ENCODE peak calls at places on chromosomes 13 and 19, in six cellular contexts. One of them, this sample, is unnamed.

GRCh38 chr13:50127726-50128291 is 112.6 kb downstream of the KCNRG start:
- DNase-seq in heart left ventricle: peak; percentile 59
- DNase-seq in fibroblast of lung: no peak
- DNase-seq in transverse colon: no peak
- DNase-seq in cardiac muscle cell: no peak
- DNase-seq in thoracic aorta: no peak
- DNase-seq in this sample: no peak

GRCh38 chr13:21137696-21138095 is 38.7 kb downstream of the SKA3 start:
- DNase-seq in heart left ventricle: no peak
- DNase-seq in fibroblast of lung: peak; percentile 37
- DNase-seq in transverse colon: no peak
- DNase-seq in cardiac muscle cell: peak; percentile 34
- DNase-seq in thoracic aorta: no peak
- DNase-seq in this sample: no peak

GRCh38 chr19:39212377-39212742 is 8.3 kb upstream of the SYCN start:
- DNase-seq in heart left ventricle: no peak
- DNase-seq in fibroblast of lung: peak; percentile 11
- DNase-seq in transverse colon: peak; percentile 26
- DNase-seq in cardiac muscle cell: peak; percentile 18
- DNase-seq in thoracic aorta: no peak
- DNase-seq in this sample: no peak

GRCh38 chr13:35475960-35476943 is at the start of gene MAB21L1:
- DNase-seq in heart left ventricle: peak; percentile 46
- DNase-seq in fibroblast of lung: peak; percentile 52
- DNase-seq in transverse colon: peak; percentile 9
- DNase-seq in cardiac muscle cell: peak; percentile 37
- DNase-seq in thoracic aorta: no peak
- DNase-seq in this sample: no peak

GRCh38 chr13:31310781-31311180 is 111.0 kb downstream of the B3GLCT start:
- DNase-seq in heart left ventricle: peak; percentile 67
- DNase-seq in fibroblast of lung: no peak
- DNase-seq in transverse colon: no peak
- DNase-seq in cardiac muscle cell: no peak
- DNase-seq in thoracic aorta: no peak
- DNase-seq in this sample: no peak

GRCh38 chr19:3509566-3509989 is 3.5 kb downstream of the FZR1 start:
- DNase-seq in heart left ventricle: no peak
- DNase-seq in fibroblast of lung: no peak
- DNase-seq in transverse colon: no peak
- DNase-seq in cardiac muscle cell: no peak
- DNase-seq in thoracic aorta: no peak
- DNase-seq in this sample: no peak

GRCh38 chr13:35485451-35485850 is 9.0 kb upstream of the MAB21L1 start:
- DNase-seq in heart left ventricle: no peak
- DNase-seq in fibroblast of lung: no peak
- DNase-seq in transverse colon: no peak
- DNase-seq in cardiac muscle cell: no peak
- DNase-seq in thoracic aorta: no peak
- DNase-seq in this sample: no peak

GRCh38 chr19:32041681-32042292 is 303.6 kb upstream of the ZNF507 start:
- DNase-seq in heart left ventricle: no peak
- DNase-seq in fibroblast of lung: peak; percentile 69
- DNase-seq in transverse colon: peak; percentile 40
- DNase-seq in cardiac muscle cell: peak; percentile 56
- DNase-seq in thoracic aorta: no peak
- DNase-seq in this sample: no peak

GRCh38 chr19:42066075-42066754 is 3.8 kb downstream of the GRIK5 start:
- DNase-seq in heart left ventricle: no peak
- DNase-seq in fibroblast of lung: peak; percentile 12
- DNase-seq in transverse colon: no peak
- DNase-seq in cardiac muscle cell: peak; percentile 24
- DNase-seq in thoracic aorta: no peak
- DNase-seq in this sample: no peak

GRCh38 chr13:104900186-104900817 is 1635.2 kb downstream of the EFNB2 start:
- DNase-seq in heart left ventricle: no peak
- DNase-seq in fibroblast of lung: peak; percentile 6
- DNase-seq in transverse colon: no peak
- DNase-seq in cardiac muscle cell: no peak
- DNase-seq in thoracic aorta: no peak
- DNase-seq in this sample: no peak

GRCh38 chr19:50046649-50047503 is 21.1 kb downstream of the ZNF473 start:
- DNase-seq in heart left ventricle: no peak
- DNase-seq in fibroblast of lung: peak; percentile 30
- DNase-seq in transverse colon: peak; percentile 50
- DNase-seq in cardiac muscle cell: peak; percentile 27
- DNase-seq in thoracic aorta: peak; percentile 43
- DNase-seq in this sample: no peak

GRCh38 chr13:41649659-41650058 is 192.3 kb downstream of the RGCC start:
- DNase-seq in heart left ventricle: no peak
- DNase-seq in fibroblast of lung: peak; percentile 42
- DNase-seq in transverse colon: no peak
- DNase-seq in cardiac muscle cell: peak; percentile 46
- DNase-seq in thoracic aorta: no peak
- DNase-seq in this sample: no peak

GRCh38 chr13:30932481-30933333 is at the start of gene TEX26:
- DNase-seq in heart left ventricle: peak; percentile 62
- DNase-seq in fibroblast of lung: peak; percentile 30
- DNase-seq in transverse colon: no peak
- DNase-seq in cardiac muscle cell: peak; percentile 58
- DNase-seq in thoracic aorta: no peak
- DNase-seq in this sample: no peak

GRCh38 chr13:97631158-97631557 is 197.2 kb downstream of the RAP2A start:
- DNase-seq in heart left ventricle: no peak
- DNase-seq in fibroblast of lung: no peak
- DNase-seq in transverse colon: no peak
- DNase-seq in cardiac muscle cell: no peak
- DNase-seq in thoracic aorta: no peak
- DNase-seq in this sample: no peak

GRCh38 chr13:33496336-33496735 is 210.8 kb upstream of the STARD13 start:
- DNase-seq in heart left ventricle: no peak
- DNase-seq in fibroblast of lung: no peak
- DNase-seq in transverse colon: no peak
- DNase-seq in cardiac muscle cell: no peak
- DNase-seq in thoracic aorta: no peak
- DNase-seq in this sample: no peak

GRCh38 chr13:76637651-76638111 is 248.5 kb downstream of the KCTD12 start:
- DNase-seq in heart left ventricle: no peak
- DNase-seq in fibroblast of lung: peak; percentile 86
- DNase-seq in transverse colon: no peak
- DNase-seq in cardiac muscle cell: peak; percentile 17
- DNase-seq in thoracic aorta: no peak
- DNase-seq in this sample: no peak

GRCh38 chr19:58558066-58558622 is at the start of gene UBE2M:
- DNase-seq in heart left ventricle: no peak
- DNase-seq in fibroblast of lung: no peak
- DNase-seq in transverse colon: peak; percentile 66
- DNase-seq in cardiac muscle cell: no peak
- DNase-seq in thoracic aorta: no peak
- DNase-seq in this sample: peak; percentile 87

GRCh38 chr19:49997709-49998108 is 27.5 kb downstream of the VRK3 start:
- DNase-seq in heart left ventricle: no peak
- DNase-seq in fibroblast of lung: peak; percentile 21
- DNase-seq in transverse colon: no peak
- DNase-seq in cardiac muscle cell: peak; percentile 28
- DNase-seq in thoracic aorta: no peak
- DNase-seq in this sample: no peak

GRCh38 chr13:45167611-45168554 is 33.0 kb downstream of the KCTD4 start:
- DNase-seq in heart left ventricle: no peak
- DNase-seq in fibroblast of lung: no peak
- DNase-seq in transverse colon: peak; percentile 77
- DNase-seq in cardiac muscle cell: peak; percentile 13
- DNase-seq in thoracic aorta: no peak
- DNase-seq in this sample: no peak

GRCh38 chr19:58379276-58379675 is 1.6 kb downstream of the ZNF837 start:
- DNase-seq in heart left ventricle: no peak
- DNase-seq in fibroblast of lung: no peak
- DNase-seq in transverse colon: no peak
- DNase-seq in cardiac muscle cell: no peak
- DNase-seq in thoracic aorta: no peak
- DNase-seq in this sample: no peak

GRCh38 chr19:38656171-38656981 is 8.9 kb downstream of the ACTN4 start:
- DNase-seq in heart left ventricle: no peak
- DNase-seq in fibroblast of lung: peak; percentile 68
- DNase-seq in transverse colon: no peak
- DNase-seq in cardiac muscle cell: peak; percentile 91
- DNase-seq in thoracic aorta: no peak
- DNase-seq in this sample: no peak

GRCh38 chr19:38713227-38713649 is 31.0 kb downstream of the CAPN12 start:
- DNase-seq in heart left ventricle: peak; percentile 85
- DNase-seq in fibroblast of lung: peak; percentile 95
- DNase-seq in transverse colon: peak; percentile 41
- DNase-seq in cardiac muscle cell: no peak
- DNase-seq in thoracic aorta: no peak
- DNase-seq in this sample: no peak

GRCh38 chr13:46354143-46355087 is 32.6 kb downstream of the RUBCNL start:
- DNase-seq in heart left ventricle: no peak
- DNase-seq in fibroblast of lung: peak; percentile 91
- DNase-seq in transverse colon: no peak
- DNase-seq in cardiac muscle cell: peak; percentile 90
- DNase-seq in thoracic aorta: no peak
- DNase-seq in this sample: no peak

GRCh38 chr13:97249093-97249787 is 27.1 kb downstream of the MBNL2 start:
- DNase-seq in heart left ventricle: no peak
- DNase-seq in fibroblast of lung: peak; percentile 72
- DNase-seq in transverse colon: no peak
- DNase-seq in cardiac muscle cell: peak; percentile 66
- DNase-seq in thoracic aorta: no peak
- DNase-seq in this sample: no peak

GRCh38 chr19:17836530-17836929 is 11.3 kb downstream of the JAK3 start:
- DNase-seq in heart left ventricle: no peak
- DNase-seq in fibroblast of lung: no peak
- DNase-seq in transverse colon: no peak
- DNase-seq in cardiac muscle cell: no peak
- DNase-seq in thoracic aorta: no peak
- DNase-seq in this sample: no peak
- H3K4me3 ChIP-seq in heart left ventricle: no peak overlapping the region
- H3K4me3 ChIP-seq in fibroblast of lung: no peak overlapping the region
- H3K4me3 ChIP-seq in transverse colon: no peak overlapping the region
- H3K4me3 ChIP-seq in cardiac muscle cell: no peak overlapping the region
- H3K4me3 ChIP-seq in thoracic aorta: no peak overlapping the region
- H3K4me3 ChIP-seq in this sample: no peak overlapping the region

DNA sequence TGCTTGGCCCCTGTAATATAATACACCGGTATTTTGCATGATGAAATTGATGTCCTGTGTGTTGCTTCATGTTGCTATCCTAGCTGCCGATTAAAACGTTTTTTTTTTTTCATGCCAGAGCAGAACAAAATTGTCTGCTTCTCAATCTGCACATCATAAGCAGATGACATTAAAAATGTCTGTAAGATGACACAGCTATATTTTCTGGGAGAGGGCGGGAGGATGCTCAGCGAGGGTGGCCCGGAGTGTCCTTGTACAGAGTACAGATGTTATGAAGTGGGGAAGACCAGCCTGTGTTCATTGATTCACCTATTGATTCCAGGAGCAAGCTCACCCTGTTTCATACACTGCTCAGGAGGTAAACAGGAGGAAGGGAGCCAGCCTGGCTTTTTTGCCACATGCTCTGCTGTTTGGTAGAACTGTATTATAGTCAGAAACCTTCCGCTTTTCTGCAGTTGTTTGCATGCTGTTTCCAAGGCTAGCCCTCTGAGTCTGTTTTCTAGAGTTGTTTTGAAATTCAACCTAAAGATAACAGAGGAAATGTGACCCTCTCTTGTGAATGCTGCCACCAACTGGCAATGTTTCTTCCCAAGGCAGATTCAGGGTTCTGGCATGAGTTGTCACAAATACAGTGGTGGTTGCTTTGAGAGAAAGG is 4.7 kb upstream of the IRS2 start:
- DNase-seq in heart left ventricle: no peak
- DNase-seq in fibroblast of lung: peak; percentile 62
- DNase-seq in transverse colon: peak; percentile 36
- DNase-seq in cardiac muscle cell: peak; percentile 52
- DNase-seq in thoracic aorta: no peak
- DNase-seq in this sample: no peak
- TF ChIP-seq CTCF in heart left ventricle: peak; percentile 39
- TF ChIP-seq CTCF in fibroblast of lung: peak; percentile 30
- TF ChIP-seq CTCF in transverse colon: peak; percentile 32
- TF ChIP-seq CTCF in cardiac muscle cell: peak; percentile 43
- TF ChIP-seq CTCF in thoracic aorta: no peak
- TF ChIP-seq CTCF in this sample: no peak

DNA sequence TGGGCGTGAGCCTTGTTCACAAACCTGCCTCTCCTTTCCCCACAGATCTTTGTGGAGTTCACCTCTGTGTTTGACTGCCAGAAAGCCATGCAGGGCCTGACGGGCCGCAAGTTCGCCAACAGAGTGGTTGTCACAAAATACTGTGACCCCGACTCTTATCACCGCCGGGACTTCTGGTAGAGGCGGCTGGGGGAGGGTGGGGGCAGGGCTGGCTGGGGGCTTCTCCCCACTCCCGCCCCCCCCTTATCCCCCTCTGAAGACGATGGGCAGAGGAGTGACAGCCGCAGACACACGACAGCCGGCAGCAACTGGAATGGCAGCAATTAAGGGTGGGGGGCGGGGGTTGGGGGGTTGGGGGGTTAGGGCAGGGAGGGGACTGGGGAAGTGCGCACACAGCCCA is 1.1 kb upstream of the EPN1 start:
- DNase-seq in heart left ventricle: no peak
- DNase-seq in fibroblast of lung: no peak
- DNase-seq in transverse colon: no peak
- DNase-seq in cardiac muscle cell: no peak
- DNase-seq in thoracic aorta: no peak
- DNase-seq in this sample: no peak
- H3K27ac ChIP-seq in heart left ventricle: no peak overlapping the region
- H3K27ac ChIP-seq in fibroblast of lung: peak overlapping the region; percentile 76
- H3K27ac ChIP-seq in transverse colon: peak overlapping the region; percentile 99
- H3K27ac ChIP-seq in cardiac muscle cell: peak overlapping the region; percentile 55
- H3K27ac ChIP-seq in thoracic aorta: no peak overlapping the region
- H3K27ac ChIP-seq in this sample: peak overlapping the region; percentile 19

GRCh38 chr19:48603449-48603848 is 3.1 kb upstream of the SPACA4 start:
- DNase-seq in heart left ventricle: no peak
- DNase-seq in fibroblast of lung: no peak
- DNase-seq in transverse colon: no peak
- DNase-seq in cardiac muscle cell: no peak
- DNase-seq in thoracic aorta: no peak
- DNase-seq in this sample: no peak
- H3K4me3 ChIP-seq in heart left ventricle: no peak overlapping the region
- H3K4me3 ChIP-seq in fibroblast of lung: no peak overlapping the region
- H3K4me3 ChIP-seq in transverse colon: no peak overlapping the region
- H3K4me3 ChIP-seq in cardiac muscle cell: no peak overlapping the region
- H3K4me3 ChIP-seq in thoracic aorta: no peak overlapping the region
- H3K4me3 ChIP-seq in this sample: no peak overlapping the region

GRCh38 chr19:16376241-16376640 is 51.6 kb downstream of the KLF2 start:
- DNase-seq in heart left ventricle: no peak
- DNase-seq in fibroblast of lung: no peak
- DNase-seq in transverse colon: no peak
- DNase-seq in cardiac muscle cell: no peak
- DNase-seq in thoracic aorta: no peak
- DNase-seq in this sample: no peak

GRCh38 chr19:16376649-16377048 is 52.0 kb downstream of the KLF2 start:
- DNase-seq in heart left ventricle: no peak
- DNase-seq in fibroblast of lung: no peak
- DNase-seq in transverse colon: no peak
- DNase-seq in cardiac muscle cell: no peak
- DNase-seq in thoracic aorta: no peak
- DNase-seq in this sample: no peak

GRCh38 chr19:16375936-16376185 is 51.2 kb downstream of the KLF2 start:
- DNase-seq in heart left ventricle: no peak
- DNase-seq in fibroblast of lung: no peak
- DNase-seq in transverse colon: no peak
- DNase-seq in cardiac muscle cell: no peak
- DNase-seq in thoracic aorta: no peak
- DNase-seq in this sample: no peak

GRCh38 chr19:16378291-16378889 is 53.8 kb downstream of the KLF2 start:
- DNase-seq in heart left ventricle: no peak
- DNase-seq in fibroblast of lung: no peak
- DNase-seq in transverse colon: no peak
- DNase-seq in cardiac muscle cell: no peak
- DNase-seq in thoracic aorta: no peak
- DNase-seq in this sample: no peak

GRCh38 chr19:16377521-16377920 is 52.9 kb downstream of the KLF2 start:
- DNase-seq in heart left ventricle: no peak
- DNase-seq in fibroblast of lung: no peak
- DNase-seq in transverse colon: no peak
- DNase-seq in cardiac muscle cell: no peak
- DNase-seq in thoracic aorta: no peak
- DNase-seq in this sample: no peak
- TF ChIP-seq CTCF in heart left ventricle: no peak
- TF ChIP-seq CTCF in fibroblast of lung: no peak
- TF ChIP-seq CTCF in transverse colon: no peak
- TF ChIP-seq CTCF in cardiac muscle cell: no peak
- TF ChIP-seq CTCF in thoracic aorta: no peak
- TF ChIP-seq CTCF in this sample: no peak